ENCODE peak calls at places on chromosomes 16 and 17, in nine cellular contexts. One of them, this sample, is unnamed. For H3K27me3, the result is how much of the 10 kb centered on the place peaks cover.

GRCh38 chr16:48556913-48557351 is 53.0 kb downstream of the N4BP1 start:
- DNase-seq in psoas muscle: no peak
- DNase-seq in endothelial cell of umbilical vein: peak
- DNase-seq in AG04450: peak
- DNase-seq in A673: no peak
- DNase-seq in brain microvascular endothelial cell: peak
- DNase-seq in HCT116: peak
- DNase-seq in uterus: no peak
- DNase-seq in kidney epithelial cell: peak
- DNase-seq in this sample: peak

GRCh38 chr17:307741-308507 is 44.7 kb downstream of the RPH3AL start:
- DNase-seq in uterus: peak
- DNase-seq in kidney epithelial cell: no peak
- DNase-seq in AG04450: no peak
- DNase-seq in endothelial cell of umbilical vein: no peak
- DNase-seq in brain microvascular endothelial cell: no peak
- DNase-seq in A673: no peak
- DNase-seq in psoas muscle: peak
- DNase-seq in HCT116: no peak
- DNase-seq in this sample: no peak

GRCh38 chr16:86505185-86505898 is 5.0 kb upstream of the FOXF1 start:
- DNase-seq in kidney epithelial cell: no peak
- DNase-seq in psoas muscle: no peak
- DNase-seq in HCT116: no peak
- DNase-seq in uterus: no peak
- DNase-seq in A673: no peak
- DNase-seq in AG04450: no peak
- DNase-seq in endothelial cell of umbilical vein: no peak
- DNase-seq in brain microvascular endothelial cell: no peak
- DNase-seq in this sample: no peak

GRCh38 chr16:50195276-50195675 is 42.2 kb downstream of the TENT4B start:
- DNase-seq in HCT116: no peak
- DNase-seq in endothelial cell of umbilical vein: peak
- DNase-seq in AG04450: no peak
- DNase-seq in kidney epithelial cell: no peak
- DNase-seq in uterus: no peak
- DNase-seq in psoas muscle: no peak
- DNase-seq in A673: no peak
- DNase-seq in brain microvascular endothelial cell: no peak
- DNase-seq in this sample: peak

GRCh38 chr17:12973496-12974318 is 44.1 kb downstream of the ELAC2 start:
- DNase-seq in A673: peak
- DNase-seq in AG04450: no peak
- DNase-seq in brain microvascular endothelial cell: no peak
- DNase-seq in endothelial cell of umbilical vein: no peak
- DNase-seq in HCT116: no peak
- DNase-seq in psoas muscle: no peak
- DNase-seq in uterus: no peak
- DNase-seq in kidney epithelial cell: no peak
- DNase-seq in this sample: no peak

GRCh38 chr16:684961-685696 is 995 bp upstream of the JMJD8 start:
- DNase-seq in A673: no peak
- DNase-seq in brain microvascular endothelial cell: no peak
- DNase-seq in AG04450: no peak
- DNase-seq in kidney epithelial cell: no peak
- DNase-seq in HCT116: no peak
- DNase-seq in uterus: no peak
- DNase-seq in endothelial cell of umbilical vein: no peak
- DNase-seq in psoas muscle: peak
- DNase-seq in this sample: no peak

GRCh38 chr16:12803203-12804093 is at the start of gene CPPED1:
- DNase-seq in kidney epithelial cell: no peak
- DNase-seq in brain microvascular endothelial cell: peak
- DNase-seq in uterus: peak
- DNase-seq in psoas muscle: peak
- DNase-seq in HCT116: peak
- DNase-seq in AG04450: peak
- DNase-seq in endothelial cell of umbilical vein: peak
- DNase-seq in A673: peak
- DNase-seq in this sample: peak

GRCh38 chr17:48500435-48501426 is 30.1 kb downstream of the HOXB1 start:
- DNase-seq in endothelial cell of umbilical vein: no peak
- DNase-seq in brain microvascular endothelial cell: no peak
- DNase-seq in HCT116: no peak
- DNase-seq in psoas muscle: peak
- DNase-seq in uterus: peak
- DNase-seq in A673: no peak
- DNase-seq in kidney epithelial cell: no peak
- DNase-seq in AG04450: no peak
- DNase-seq in this sample: no peak

GRCh38 chr17:17168401-17168800 is 37.7 kb downstream of the PLD6 start:
- DNase-seq in endothelial cell of umbilical vein: no peak
- DNase-seq in kidney epithelial cell: no peak
- DNase-seq in brain microvascular endothelial cell: no peak
- DNase-seq in HCT116: no peak
- DNase-seq in psoas muscle: no peak
- DNase-seq in AG04450: no peak
- DNase-seq in A673: no peak
- DNase-seq in uterus: no peak
- DNase-seq in this sample: no peak

GRCh38 chr17:28173071-28173561 is 130.6 kb downstream of the NLK start:
- DNase-seq in AG04450: no peak
- DNase-seq in psoas muscle: no peak
- DNase-seq in kidney epithelial cell: no peak
- DNase-seq in endothelial cell of umbilical vein: peak
- DNase-seq in A673: no peak
- DNase-seq in uterus: no peak
- DNase-seq in HCT116: no peak
- DNase-seq in brain microvascular endothelial cell: no peak
- DNase-seq in this sample: no peak

GRCh38 chr17:47205419-47205963 is 3.7 kb upstream of the MYL4 start:
- DNase-seq in HCT116: no peak
- DNase-seq in kidney epithelial cell: peak
- DNase-seq in brain microvascular endothelial cell: peak
- DNase-seq in endothelial cell of umbilical vein: no peak
- DNase-seq in uterus: peak
- DNase-seq in psoas muscle: peak
- DNase-seq in AG04450: no peak
- DNase-seq in A673: no peak
- DNase-seq in this sample: peak

GRCh38 chr16:30813821-30814189 is 26.8 kb upstream of the ZNF629 start:
- DNase-seq in A673: no peak
- DNase-seq in kidney epithelial cell: no peak
- DNase-seq in psoas muscle: no peak
- DNase-seq in AG04450: no peak
- DNase-seq in HCT116: no peak
- DNase-seq in uterus: no peak
- DNase-seq in brain microvascular endothelial cell: no peak
- DNase-seq in endothelial cell of umbilical vein: no peak
- DNase-seq in this sample: no peak

GRCh38 chr16:50864386-50864785 is 122.5 kb downstream of the CYLD start:
- DNase-seq in AG04450: no peak
- DNase-seq in A673: no peak
- DNase-seq in brain microvascular endothelial cell: no peak
- DNase-seq in kidney epithelial cell: no peak
- DNase-seq in psoas muscle: no peak
- DNase-seq in endothelial cell of umbilical vein: no peak
- DNase-seq in HCT116: no peak
- DNase-seq in uterus: no peak
- DNase-seq in this sample: no peak

GRCh38 chr16:54285414-54286066 is 1.0 kb downstream of the IRX3 start:
- DNase-seq in psoas muscle: no peak
- DNase-seq in HCT116: no peak
- DNase-seq in A673: peak
- DNase-seq in AG04450: no peak
- DNase-seq in uterus: no peak
- DNase-seq in endothelial cell of umbilical vein: no peak
- DNase-seq in kidney epithelial cell: no peak
- DNase-seq in brain microvascular endothelial cell: no peak
- DNase-seq in this sample: no peak

GRCh38 chr17:16374129-16374528 is 6.8 kb upstream of the UBB start:
- DNase-seq in HCT116: no peak
- DNase-seq in endothelial cell of umbilical vein: peak
- DNase-seq in uterus: no peak
- DNase-seq in brain microvascular endothelial cell: peak
- DNase-seq in psoas muscle: no peak
- DNase-seq in AG04450: no peak
- DNase-seq in A673: no peak
- DNase-seq in kidney epithelial cell: no peak
- DNase-seq in this sample: peak

GRCh38 chr17:59221159-59221847 is 992 bp downstream of the GDPD1 start:
- DNase-seq in HCT116: no peak
- DNase-seq in kidney epithelial cell: no peak
- DNase-seq in uterus: no peak
- DNase-seq in AG04450: no peak
- DNase-seq in A673: no peak
- DNase-seq in brain microvascular endothelial cell: no peak
- DNase-seq in endothelial cell of umbilical vein: peak
- DNase-seq in psoas muscle: no peak
- DNase-seq in this sample: no peak

GRCh38 chr17:79794659-79795511 is 2.0 kb downstream of the CBX8 start:
- DNase-seq in endothelial cell of umbilical vein: no peak
- DNase-seq in HCT116: no peak
- DNase-seq in A673: no peak
- DNase-seq in kidney epithelial cell: no peak
- DNase-seq in uterus: no peak
- DNase-seq in AG04450: no peak
- DNase-seq in psoas muscle: no peak
- DNase-seq in brain microvascular endothelial cell: no peak
- DNase-seq in this sample: no peak
- H3K27me3 ChIP-seq in endothelial cell of umbilical vein: under half
- H3K27me3 ChIP-seq in HCT116: under half
- H3K27me3 ChIP-seq in A673: under half
- H3K27me3 ChIP-seq in kidney epithelial cell: half or more
- H3K27me3 ChIP-seq in uterus: under half
- H3K27me3 ChIP-seq in AG04450: under half
- H3K27me3 ChIP-seq in psoas muscle: half or more
- H3K27me3 ChIP-seq in brain microvascular endothelial cell: under half
- H3K27me3 ChIP-seq in this sample: under half

GRCh38 chr17:82890926-82891678 is 51.3 kb upstream of the ZNF750 start:
- DNase-seq in HCT116: no peak
- DNase-seq in psoas muscle: no peak
- DNase-seq in AG04450: no peak
- DNase-seq in uterus: no peak
- DNase-seq in endothelial cell of umbilical vein: no peak
- DNase-seq in A673: no peak
- DNase-seq in kidney epithelial cell: no peak
- DNase-seq in brain microvascular endothelial cell: no peak
- DNase-seq in this sample: no peak

GRCh38 chr17:82890339-82890730 is 50.5 kb upstream of the ZNF750 start:
- DNase-seq in psoas muscle: no peak
- DNase-seq in AG04450: no peak
- DNase-seq in A673: no peak
- DNase-seq in endothelial cell of umbilical vein: no peak
- DNase-seq in kidney epithelial cell: no peak
- DNase-seq in HCT116: no peak
- DNase-seq in uterus: no peak
- DNase-seq in brain microvascular endothelial cell: no peak
- DNase-seq in this sample: no peak

GRCh38 chr17:82891911-82892310 is 52.1 kb upstream of the ZNF750 start:
- DNase-seq in HCT116: no peak
- DNase-seq in uterus: no peak
- DNase-seq in A673: no peak
- DNase-seq in kidney epithelial cell: no peak
- DNase-seq in psoas muscle: no peak
- DNase-seq in AG04450: no peak
- DNase-seq in brain microvascular endothelial cell: no peak
- DNase-seq in endothelial cell of umbilical vein: no peak
- DNase-seq in this sample: no peak

GRCh38 chr17:82888583-82889495 is 49.0 kb upstream of the ZNF750 start:
- DNase-seq in endothelial cell of umbilical vein: no peak
- DNase-seq in A673: no peak
- DNase-seq in HCT116: no peak
- DNase-seq in AG04450: no peak
- DNase-seq in kidney epithelial cell: no peak
- DNase-seq in psoas muscle: peak
- DNase-seq in uterus: no peak
- DNase-seq in brain microvascular endothelial cell: no peak
- DNase-seq in this sample: peak

DNA sequence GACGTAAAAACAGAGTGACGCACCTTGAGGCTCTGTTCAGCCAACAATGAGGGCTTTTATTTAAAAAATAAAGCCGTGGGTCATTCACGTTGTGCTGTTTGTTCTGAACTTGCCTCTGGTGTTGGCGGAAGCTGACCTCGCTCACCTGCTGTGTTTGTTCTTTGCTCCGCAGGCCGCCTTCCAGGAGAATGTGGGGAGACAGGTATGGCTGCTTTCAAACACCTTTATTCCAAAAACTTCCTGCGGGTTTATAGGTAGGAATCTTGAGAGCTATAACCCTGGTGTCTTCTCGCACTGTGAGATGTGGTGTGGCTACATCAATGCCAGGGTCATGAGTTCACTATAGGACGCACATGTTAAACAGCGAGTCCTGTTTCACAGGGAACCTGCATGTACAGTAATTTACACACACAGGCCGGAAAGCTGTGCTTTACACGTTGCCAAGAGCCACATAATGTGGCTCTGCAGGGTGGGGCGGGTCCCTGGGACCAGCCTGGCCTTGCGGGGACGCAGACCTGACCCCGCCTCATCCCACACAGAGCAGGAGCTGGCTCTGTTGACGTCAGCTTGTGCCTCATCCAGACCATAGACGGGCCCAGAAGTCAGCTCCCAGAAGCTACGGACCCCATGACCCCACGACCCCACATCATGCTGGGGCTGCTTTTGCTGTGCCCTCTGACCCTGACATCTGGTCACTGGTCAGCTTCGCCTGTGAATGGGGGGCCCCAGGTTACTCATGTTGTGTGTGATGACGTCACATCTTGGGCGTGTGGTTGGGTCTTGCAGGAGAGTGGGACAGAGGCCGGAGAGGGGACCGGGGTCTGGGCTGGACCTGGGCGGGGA is 49.9 kb upstream of the ZNF750 start:
- DNase-seq in uterus: no peak
- DNase-seq in kidney epithelial cell: no peak
- DNase-seq in AG04450: no peak
- DNase-seq in psoas muscle: no peak
- DNase-seq in HCT116: peak
- DNase-seq in brain microvascular endothelial cell: no peak
- DNase-seq in A673: no peak
- DNase-seq in endothelial cell of umbilical vein: no peak
- DNase-seq in this sample: peak
- TF ChIP-seq CTCF in uterus: no peak
- TF ChIP-seq CTCF in kidney epithelial cell: no peak
- TF ChIP-seq CTCF in AG04450: no peak
- TF ChIP-seq CTCF in psoas muscle: no peak
- TF ChIP-seq CTCF in HCT116: no peak
- TF ChIP-seq CTCF in brain microvascular endothelial cell: no peak
- TF ChIP-seq CTCF in A673: no peak
- TF ChIP-seq CTCF in endothelial cell of umbilical vein: no peak
- TF ChIP-seq CTCF in this sample: no peak

GRCh38 chr17:40817103-40817682 is 5.2 kb downstream of the KRT10 start:
- DNase-seq in AG04450: no peak
- DNase-seq in brain microvascular endothelial cell: no peak
- DNase-seq in psoas muscle: no peak
- DNase-seq in A673: no peak
- DNase-seq in kidney epithelial cell: no peak
- DNase-seq in uterus: no peak
- DNase-seq in HCT116: no peak
- DNase-seq in endothelial cell of umbilical vein: no peak
- DNase-seq in this sample: no peak
- H3K4me3 ChIP-seq in AG04450: no peak
- H3K4me3 ChIP-seq in brain microvascular endothelial cell: no peak
- H3K4me3 ChIP-seq in psoas muscle: peak
- H3K4me3 ChIP-seq in A673: no peak
- H3K4me3 ChIP-seq in kidney epithelial cell: no peak
- H3K4me3 ChIP-seq in uterus: no peak
- H3K4me3 ChIP-seq in HCT116: peak
- H3K4me3 ChIP-seq in endothelial cell of umbilical vein: no peak
- H3K4me3 ChIP-seq in this sample: no peak

GRCh38 chr17:77054926-77055325 is 85.8 kb upstream of the SEC14L1 start:
- DNase-seq in A673: no peak
- DNase-seq in HCT116: no peak
- DNase-seq in brain microvascular endothelial cell: no peak
- DNase-seq in kidney epithelial cell: no peak
- DNase-seq in endothelial cell of umbilical vein: no peak
- DNase-seq in AG04450: no peak
- DNase-seq in uterus: no peak
- DNase-seq in psoas muscle: no peak
- DNase-seq in this sample: no peak
- H3K27me3 ChIP-seq in A673: under half
- H3K27me3 ChIP-seq in HCT116: under half
- H3K27me3 ChIP-seq in brain microvascular endothelial cell: under half
- H3K27me3 ChIP-seq in kidney epithelial cell: under half
- H3K27me3 ChIP-seq in endothelial cell of umbilical vein: under half
- H3K27me3 ChIP-seq in AG04450: under half
- H3K27me3 ChIP-seq in uterus: under half
- H3K27me3 ChIP-seq in psoas muscle: half or more
- H3K27me3 ChIP-seq in this sample: under half